ENCODE peak calls at places on chromosomes 3 and 15, in five cellular contexts. F is cardiac muscle cell, M is fibroblast of lung, T is heart left ventricle, X is AG10803. B is an unnamed sample.

GRCh38 chr3:45546636-45547201 is 47.8 kb upstream of the LIMD1 start:
- DNase-seq in F (peak), M (no peak), T (no peak), X (no peak), B (no peak)

GRCh38 chr15:22944651-22945050 is 35.5 kb downstream of the CYFIP1 start:
- DNase-seq in F (no peak), M (no peak), T (no peak), X (no peak), B (no peak)

GRCh38 chr3:41715376-41715775 is 246.5 kb downstream of the ULK4 start:
- DNase-seq in F (no peak), M (no peak), T (no peak), X (no peak), B (no peak)

GRCh38 chr3:24494616-24495333 is at the start of gene THRB:
- DNase-seq in F (peak), M (peak), T (peak), X (peak), B (peak)

GRCh38 chr15:60591491-60592385 is 112.8 kb upstream of the ICE2 start:
- DNase-seq in F (peak), M (peak), T (peak), X (peak), B (no peak)

GRCh38 chr3:127053979-127054378 is 71.1 kb downstream of the PLXNA1 start:
- DNase-seq in F (no peak), M (no peak), T (peak), X (no peak), B (no peak)

GRCh38 chr3:41498847-41499246 is 299.5 kb downstream of the CTNNB1 start:
- DNase-seq in F (no peak), M (no peak), T (no peak), X (no peak), B (no peak)

GRCh38 chr3:185940951-185941350 is 3.1 kb upstream of the TRA2B start:
- DNase-seq in F (no peak), M (no peak), T (no peak), X (no peak), B (no peak)

GRCh38 chr3:126512026-126512425 is 5.5 kb downstream of the UROC1 start:
- DNase-seq in F (no peak), M (no peak), T (peak), X (no peak), B (no peak)

GRCh38 chr15:66765478-66766281 is 63.6 kb downstream of the SMAD6 start:
- DNase-seq in F (no peak), M (no peak), T (no peak), X (peak), B (no peak)

GRCh38 chr3:151439652-151440125 is 21.2 kb downstream of the IGSF10 start:
- DNase-seq in F (peak), M (peak), T (no peak), X (peak), B (peak)

GRCh38 chr3:197309528-197310361 is 11.3 kb upstream of the DLG1 start:
- DNase-seq in F (no peak), M (peak), T (no peak), X (peak), B (peak)

GRCh38 chr3:149009732-149010131 is 18.4 kb downstream of the GYG1 start:
- DNase-seq in F (no peak), M (no peak), T (no peak), X (no peak), B (peak)

GRCh38 chr3:149005424-149005823 is 14.1 kb downstream of the GYG1 start:
- DNase-seq in F (no peak), M (no peak), T (no peak), X (peak), B (peak)

GRCh38 chr3:149010504-149010951 is 19.2 kb downstream of the GYG1 start:
- DNase-seq in F (no peak), M (peak), T (no peak), X (no peak), B (no peak)

GRCh38 chr3:149004622-149005021 is 13.3 kb downstream of the GYG1 start:
- DNase-seq in F (no peak), M (peak), T (no peak), X (peak), B (peak)

DNA sequence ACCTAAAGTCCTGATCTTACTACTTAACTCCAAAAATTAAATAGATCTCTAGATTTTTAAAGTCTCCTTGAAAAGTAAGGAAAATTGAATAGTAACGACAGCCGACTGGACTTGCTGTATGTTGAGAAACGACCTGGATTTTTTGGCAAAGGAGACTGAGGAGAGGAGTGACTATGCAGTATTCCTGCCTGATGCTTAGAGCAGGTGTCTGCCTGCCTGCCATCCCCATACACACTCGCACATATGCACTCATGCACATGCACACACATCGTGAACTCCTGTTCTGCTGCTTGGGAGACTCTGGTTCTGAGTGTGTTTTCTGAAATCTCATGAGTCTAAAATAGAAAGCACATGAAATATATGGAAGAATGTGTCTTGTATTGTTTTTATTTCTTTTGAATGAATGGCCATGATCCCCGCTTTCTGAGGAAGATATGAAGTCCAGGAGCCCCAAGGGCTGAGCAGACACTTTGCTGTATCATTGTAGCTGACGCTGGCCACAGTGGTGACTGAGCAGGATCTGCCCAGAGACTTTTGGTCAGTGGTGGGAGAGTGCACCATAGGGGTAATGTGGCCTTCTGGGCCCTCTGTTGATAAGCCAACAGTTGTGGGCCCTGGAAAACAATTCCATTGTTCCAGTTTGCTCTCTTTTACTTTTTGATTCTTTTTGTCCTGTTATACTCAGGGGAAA is 16.4 kb downstream of the GYG1 start:
- DNase-seq in F (no peak), M (no peak), T (no peak), X (no peak), B (no peak)
- TF ChIP-seq CTCF in F (no peak), M (no peak), T (no peak), X (no peak), B (no peak)

DNA sequence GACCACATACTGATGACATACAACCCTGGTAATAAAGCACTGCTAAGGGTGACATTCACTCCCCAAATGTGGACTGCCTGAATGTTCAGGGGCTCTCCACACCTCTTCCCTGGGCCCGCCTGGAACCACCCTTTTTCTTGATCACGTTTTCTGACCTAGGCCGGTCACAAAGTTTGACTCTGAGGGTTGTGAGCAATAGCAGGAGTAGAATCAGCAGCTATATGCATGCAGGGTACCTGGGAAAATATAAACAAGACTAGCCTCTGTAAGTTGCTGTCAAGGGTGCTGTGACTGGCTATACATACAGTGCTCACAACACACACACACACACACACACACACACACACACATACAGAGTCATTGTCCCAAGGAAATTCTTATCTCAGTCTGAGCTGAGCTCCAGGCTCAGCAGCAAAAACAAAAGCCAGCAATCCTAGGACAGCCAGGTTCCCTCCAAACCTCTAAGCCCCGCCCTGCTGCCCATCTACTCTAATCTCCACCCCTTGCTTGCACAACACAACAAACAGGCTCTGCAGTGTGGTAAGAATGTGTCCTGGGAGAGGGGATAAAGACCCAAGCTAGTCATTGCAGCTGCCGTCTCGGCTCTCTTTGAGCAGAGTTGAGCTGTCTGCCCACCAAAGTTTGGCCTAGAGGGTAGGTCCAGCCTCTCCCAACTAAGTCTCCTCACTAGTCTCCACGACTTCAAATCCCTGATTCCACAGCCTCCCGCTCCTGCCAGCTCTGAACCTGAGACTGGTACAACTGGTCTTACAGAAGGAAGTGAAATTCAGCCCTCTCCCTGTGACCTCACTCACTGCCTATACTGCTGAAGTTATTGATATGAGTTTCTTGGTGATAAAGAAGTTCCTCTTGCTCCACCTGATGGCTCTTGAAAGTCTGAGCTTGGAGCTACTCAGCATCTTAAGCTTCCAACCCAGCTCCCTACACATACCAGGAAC is 2.2 kb downstream of the BMF start:
- DNase-seq in F (peak), M (peak), T (no peak), X (peak), B (peak)
- H3K4me3 ChIP-seq in F (peak), M (no peak), T (no peak), X (peak), B (no peak)

DNA sequence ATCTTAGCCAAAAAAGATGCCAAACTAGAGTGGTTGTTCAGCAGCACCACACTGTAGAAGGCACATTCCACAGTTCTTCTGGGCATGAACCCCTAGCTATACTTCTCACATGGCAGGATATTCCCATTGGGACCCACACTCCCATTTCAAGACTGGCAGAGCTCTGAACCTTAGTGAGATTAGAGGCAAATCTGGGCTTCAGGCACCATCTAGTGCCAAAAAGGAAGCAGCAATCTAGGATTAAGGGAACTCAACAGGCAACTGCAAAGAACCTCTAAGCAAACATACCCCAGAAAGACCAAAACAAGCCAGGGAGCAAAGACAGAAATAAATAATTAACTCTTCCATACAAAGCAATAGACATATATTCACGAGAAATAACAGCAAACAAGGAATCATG is 66.2 kb downstream of the TAFA4 start:
- DNase-seq in F (no peak), M (no peak), T (no peak), X (no peak), B (peak)
- TF ChIP-seq CTCF in F (no peak), M (no peak), T (no peak), X (no peak), B (no peak)

GRCh38 chr3:110180733-110181132 is 843.4 kb upstream of the DPPA4 start:
- DNase-seq in F (no peak), M (peak), T (no peak), X (peak), B (peak)
- H3K4me3 ChIP-seq in F (no peak), M (no peak), T (no peak), X (no peak), B (no peak)

GRCh38 chr3:5463986-5464385 is 276.5 kb downstream of the EDEM1 start:
- DNase-seq in F (no peak), M (no peak), T (no peak), X (no peak), B (no peak)

GRCh38 chr3:5466752-5467151 is 279.2 kb downstream of the EDEM1 start:
- DNase-seq in F (no peak), M (no peak), T (no peak), X (no peak), B (no peak)

GRCh38 chr3:5466059-5466458 is 278.6 kb downstream of the EDEM1 start:
- DNase-seq in F (no peak), M (no peak), T (no peak), X (no peak), B (no peak)

GRCh38 chr3:5465183-5465582 is 277.7 kb downstream of the EDEM1 start:
- DNase-seq in F (no peak), M (no peak), T (no peak), X (no peak), B (no peak)

DNA sequence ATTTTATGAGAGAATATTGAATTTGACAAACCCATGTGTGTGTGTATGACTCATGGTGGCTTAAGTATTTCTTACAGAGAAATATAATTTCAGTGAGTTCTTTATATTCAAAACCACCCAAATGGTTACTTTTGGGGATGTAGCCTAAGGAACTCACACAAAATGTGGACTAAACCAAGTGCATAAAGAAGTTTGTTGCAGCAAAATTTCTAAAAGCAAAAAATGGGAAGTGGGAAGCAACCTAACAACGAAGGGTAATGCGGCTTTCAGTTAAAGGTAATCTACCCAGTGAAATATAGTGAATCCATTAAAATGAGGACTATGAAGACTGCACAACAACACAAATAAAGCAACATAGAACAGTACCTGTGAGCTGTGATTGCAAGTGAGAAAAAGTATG is 277.2 kb downstream of the EDEM1 start:
- DNase-seq in F (no peak), M (no peak), T (no peak), X (no peak), B (no peak)
- TF ChIP-seq CTCF in F (no peak), M (no peak), T (no peak), X (no peak), B (no peak)

DNA sequence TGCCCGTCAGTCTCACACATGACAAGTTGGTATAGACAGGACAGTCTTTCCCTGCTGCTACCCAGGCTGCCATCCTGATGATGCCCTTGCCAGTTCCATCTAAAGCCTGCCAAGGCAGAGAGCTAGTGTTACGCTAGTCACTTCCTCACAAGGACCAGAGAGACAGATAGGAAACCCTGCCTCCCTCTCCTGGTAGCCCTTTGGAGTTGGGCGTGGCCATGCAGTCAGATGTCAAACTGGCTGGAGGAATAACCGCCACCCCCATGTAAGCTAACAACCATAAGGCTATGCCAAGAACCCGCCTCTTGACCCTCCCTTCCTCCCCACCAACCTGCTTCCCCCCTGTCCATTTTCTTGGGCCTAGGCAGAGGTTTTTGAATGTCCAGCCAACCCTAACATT is 2.8 kb downstream of the TMEM115 start:
- DNase-seq in F (no peak), M (peak), T (no peak), X (peak), B (no peak)
- H3K4me3 ChIP-seq in F (no peak), M (peak), T (peak), X (peak), B (peak)

GRCh38 chr3:12946661-12947316 is 105.4 kb upstream of the RPL32 start:
- DNase-seq in F (no peak), M (no peak), T (no peak), X (peak), B (no peak)

GRCh38 chr3:12948371-12948770 is 107.0 kb upstream of the RPL32 start:
- DNase-seq in F (no peak), M (no peak), T (no peak), X (peak), B (peak)

GRCh38 chr3:12947504-12948369 is 106.4 kb upstream of the RPL32 start:
- DNase-seq in F (no peak), M (peak), T (no peak), X (peak), B (peak)

GRCh38 chr3:12946134-12946533 is 104.8 kb upstream of the RPL32 start:
- DNase-seq in F (no peak), M (no peak), T (no peak), X (no peak), B (no peak)

DNA sequence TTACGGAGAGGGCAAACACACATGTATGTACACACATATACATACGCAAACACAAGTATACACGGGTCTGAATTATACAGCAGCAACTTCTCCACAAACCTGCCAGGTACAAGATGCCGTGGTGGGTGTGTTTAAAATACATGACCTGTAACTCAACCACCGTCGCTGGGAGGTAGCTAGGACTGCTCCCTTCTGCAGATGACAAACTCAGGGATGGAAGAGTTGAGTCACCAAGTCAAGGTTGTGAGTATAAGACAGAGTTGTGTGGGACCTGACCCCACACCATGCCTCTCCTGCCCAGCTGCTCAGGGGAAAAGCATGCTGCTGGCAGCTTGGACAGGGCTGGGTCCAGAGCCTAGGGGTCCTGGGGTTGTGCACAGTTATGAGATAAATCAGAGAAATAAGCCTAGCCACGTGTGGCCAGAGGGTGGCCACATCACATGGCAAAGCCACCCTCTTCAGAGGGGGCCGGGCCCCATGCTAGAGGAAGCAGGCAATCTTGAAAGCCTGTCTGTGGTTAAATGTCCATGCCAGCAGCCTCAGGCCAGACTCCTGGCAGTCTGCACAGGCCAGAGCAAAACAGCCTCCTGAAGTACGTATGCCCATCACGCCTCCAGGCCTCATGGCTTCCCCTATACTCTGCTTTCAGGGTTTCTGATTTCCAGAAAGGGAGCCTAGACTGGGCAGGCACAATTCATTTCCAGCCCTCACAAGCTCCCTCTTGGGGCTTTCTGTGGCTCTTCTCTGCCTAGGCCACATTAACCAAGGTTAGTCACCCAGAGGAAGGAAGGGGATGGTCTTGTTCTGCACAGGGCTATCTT is 107.7 kb upstream of the RPL32 start:
- DNase-seq in F (no peak), M (peak), T (no peak), X (peak), B (no peak)
- TF ChIP-seq CTCF in F (no peak), M (no peak), T (no peak), X (peak), B (no peak)

DNA sequence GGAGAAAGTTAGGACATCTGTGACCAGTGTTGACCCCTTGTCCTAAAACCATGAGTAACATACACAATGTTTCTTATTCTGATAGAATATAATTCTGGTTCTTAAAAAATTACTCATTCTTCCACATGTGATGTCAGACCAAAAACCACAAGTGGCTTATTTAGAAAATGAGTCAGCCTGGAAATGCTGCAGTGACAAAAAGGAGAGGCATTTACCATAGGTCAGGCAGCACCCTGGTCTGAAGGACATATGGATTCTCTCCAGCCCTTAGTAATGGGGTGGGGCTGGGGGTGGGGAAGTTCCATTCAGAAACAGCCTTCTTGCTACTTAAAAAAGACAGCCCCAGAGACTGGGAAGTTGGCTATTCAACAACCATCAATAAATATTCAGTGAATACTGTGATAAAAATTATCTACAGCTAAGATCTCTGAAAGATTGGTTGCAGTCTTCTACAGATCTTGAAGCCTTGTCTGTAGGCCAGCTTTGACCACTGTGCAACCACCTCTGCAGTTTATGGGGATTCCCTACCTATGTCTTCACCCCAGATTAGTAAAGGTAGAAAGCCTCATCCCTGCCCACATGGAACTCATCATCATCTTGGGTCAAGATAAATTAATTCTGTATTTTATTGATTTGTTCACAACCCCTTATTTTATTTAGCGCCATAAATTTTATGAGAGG is 34.9 kb upstream of the TIMP4 start:
- DNase-seq in F (no peak), M (peak), T (no peak), X (peak), B (peak)
- H3K4me3 ChIP-seq in F (no peak), M (no peak), T (no peak), X (no peak), B (no peak)

GRCh38 chr3:145807990-145808389 is 353.0 kb downstream of the PLOD2 start:
- DNase-seq in F (peak), M (peak), T (no peak), X (no peak), B (peak)
- TF ChIP-seq CTCF in F (peak), M (no peak), T (peak), X (no peak), B (peak)

B was measured in choroid plexus epithelial cell.